ENCODE peak calls at places on chromosomes 11 and 22, in six cellular contexts. L, F, V, S, P and I are unnamed samples.

GRCh38 chr22:37870273-37870672 is 21.1 kb downstream of the EIF3L start:
- DNase-seq in L (no peak), P (no peak), V (no peak), F (no peak), S (no peak), I (no peak)

GRCh38 chr11:68064876-68065275 is 26.1 kb downstream of the TCIRG1 start:
- DNase-seq in V (no peak), F (no peak), P (no peak), S (no peak), L (no peak), I (peak; percentile 55)

GRCh38 chr11:120917536-120918239 is 106.2 kb upstream of the TBCEL start:
- DNase-seq in P (no peak), L (no peak), S (peak; percentile 12), V (no peak), F (no peak), I (no peak)

GRCh38 chr22:24066872-24067271 is 55.8 kb downstream of the CABIN1 start:
- DNase-seq in L (no peak), V (no peak), F (no peak), S (no peak), P (no peak), I (no peak)

GRCh38 chr11:11476499-11476898 is 123.4 kb upstream of the CSNK2A3 start:
- DNase-seq in S (no peak), F (no peak), P (no peak), L (no peak), V (no peak), I (no peak)

GRCh38 chr11:68038718-68039525 is at the start of gene TCIRG1:
- DNase-seq in F (peak; percentile 94), P (peak; percentile 47), V (peak; percentile 79), S (peak; percentile 15), L (peak; percentile 49), I (peak; percentile 88)

GRCh38 chr22:23522642-23523251 is 57.3 kb downstream of the IGLL1 start:
- DNase-seq in L (no peak), P (no peak), F (no peak), S (no peak), V (peak; percentile 36), I (peak; percentile 15)

GRCh38 chr11:60840711-60841430 is 1.0 kb upstream of the CCDC86 start:
- DNase-seq in L (no peak), V (no peak), S (no peak), F (no peak), P (no peak), I (peak; percentile 67)

GRCh38 chr11:7512525-7513209 is 1.1 kb upstream of the PPFIBP2 start:
- DNase-seq in F (peak; percentile 15), V (peak; percentile 13), L (no peak), S (no peak), P (no peak), I (peak; percentile 7)

GRCh38 chr11:65780770-65781151 is at the start of gene AP5B1:
- DNase-seq in P (no peak), V (peak; percentile 35), S (no peak), F (peak; percentile 91), L (no peak), I (peak; percentile 41)

GRCh38 chr11:65779669-65779918 is 1.2 kb downstream of the AP5B1 start:
- DNase-seq in F (no peak), P (no peak), V (no peak), S (no peak), L (no peak), I (no peak)

GRCh38 chr11:65778901-65779668 is 1.7 kb downstream of the AP5B1 start:
- DNase-seq in F (no peak), S (no peak), L (no peak), P (no peak), V (no peak), I (no peak)

GRCh38 chr11:65781152-65781961 is 581 bp upstream of the AP5B1 start:
- DNase-seq in S (no peak), P (no peak), L (no peak), F (peak; percentile 74), V (peak; percentile 35), I (peak; percentile 35)

GRCh38 chr11:65779919-65780769 is 632 bp downstream of the AP5B1 start:
- DNase-seq in L (peak; percentile 64), S (peak; percentile 21), F (peak; percentile 87), P (peak; percentile 70), V (peak; percentile 53), I (peak; percentile 85)
- TF ChIP-seq POLR2A in L (no peak), S (peak; percentile 65), F (peak; percentile 85), P (no peak), V (peak; percentile 19), I (no peak)

DNA sequence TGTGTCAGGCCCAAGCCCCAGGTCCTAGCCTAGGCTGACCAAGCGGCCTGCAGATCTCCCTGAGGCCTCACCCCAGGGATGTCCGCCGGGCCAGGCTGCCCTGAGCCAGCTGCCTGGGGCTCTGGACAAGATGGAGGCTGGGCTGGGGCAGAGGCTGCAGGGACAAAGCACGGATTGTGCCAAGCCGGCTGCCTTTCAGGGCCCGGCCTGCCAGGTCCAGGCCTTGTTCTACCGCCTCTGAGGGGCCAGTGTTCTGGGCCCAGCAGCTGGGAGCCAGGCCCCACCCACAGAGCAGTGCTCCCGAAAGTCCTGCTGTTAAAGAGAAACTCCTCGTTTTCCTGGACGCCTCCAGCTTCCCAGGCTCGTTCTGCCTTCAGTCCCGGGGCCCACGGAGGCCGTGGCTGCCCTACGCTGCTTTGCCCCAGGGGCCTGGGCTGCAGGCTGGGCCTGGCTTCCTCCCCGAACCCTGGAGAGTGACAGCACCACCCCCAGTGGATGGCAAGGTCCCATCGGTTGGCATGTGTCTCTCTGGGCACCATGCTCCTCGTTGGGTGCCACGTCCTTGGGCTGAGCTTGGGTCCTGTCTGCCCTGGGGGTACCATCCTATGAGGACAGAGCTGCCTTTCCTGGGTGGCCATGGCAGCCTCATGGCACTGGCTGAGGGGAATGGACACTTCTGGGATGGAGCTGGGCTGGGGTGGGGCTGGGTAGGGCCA is 7.6 kb downstream of the BRSK2 start:
- DNase-seq in L (no peak), F (no peak), P (no peak), V (no peak), S (no peak), I (no peak)
- H3K9ac ChIP-seq in L (no peak overlapping the region), F (no peak overlapping the region), P (no peak overlapping the region), V (no peak overlapping the region), S (no peak overlapping the region), I (no peak overlapping the region)

DNA sequence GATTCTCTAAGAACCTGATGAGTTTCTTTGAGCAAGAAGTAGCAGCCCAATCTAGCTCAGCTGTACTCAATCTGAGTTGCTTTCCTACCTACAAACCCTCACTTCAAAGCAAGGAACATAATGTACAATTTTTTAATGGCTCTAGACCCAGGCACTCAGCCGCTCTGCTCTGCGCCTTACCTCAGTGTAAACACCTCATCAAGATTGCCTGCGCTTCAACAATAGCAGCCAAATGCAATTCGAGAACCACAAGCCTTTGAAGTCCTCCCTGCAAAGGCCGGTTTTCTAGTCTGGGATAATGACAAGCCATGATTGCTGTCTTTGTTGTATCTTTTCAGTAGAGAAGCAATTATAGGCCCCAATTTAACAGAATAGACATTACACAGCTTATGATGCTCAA is 38.0 kb downstream of the JHY start:
- DNase-seq in P (no peak), V (no peak), F (no peak), L (no peak), S (no peak), I (no peak)
- TF ChIP-seq POLR2AphosphoS5 in P (no peak), V (no peak), F (no peak), L (no peak), S (no peak), I (no peak)

GRCh38 chr11:57640068-57640800 is 9.5 kb downstream of the YPEL4 start:
- DNase-seq in P (no peak), F (no peak), L (no peak), S (no peak), V (no peak), I (no peak)

GRCh38 chr11:57641011-57641410 is 8.7 kb downstream of the YPEL4 start:
- DNase-seq in S (no peak), F (peak; percentile 67), P (no peak), V (no peak), L (no peak), I (no peak)

GRCh38 chr11:57638005-57638760 is 11.5 kb downstream of the YPEL4 start:
- DNase-seq in F (no peak), L (no peak), V (peak; percentile 55), S (no peak), P (peak; percentile 89), I (peak; percentile 80)

GRCh38 chr11:57638811-57639320 is 10.8 kb downstream of the YPEL4 start:
- DNase-seq in V (no peak), F (no peak), S (no peak), P (no peak), L (no peak), I (no peak)

DNA sequence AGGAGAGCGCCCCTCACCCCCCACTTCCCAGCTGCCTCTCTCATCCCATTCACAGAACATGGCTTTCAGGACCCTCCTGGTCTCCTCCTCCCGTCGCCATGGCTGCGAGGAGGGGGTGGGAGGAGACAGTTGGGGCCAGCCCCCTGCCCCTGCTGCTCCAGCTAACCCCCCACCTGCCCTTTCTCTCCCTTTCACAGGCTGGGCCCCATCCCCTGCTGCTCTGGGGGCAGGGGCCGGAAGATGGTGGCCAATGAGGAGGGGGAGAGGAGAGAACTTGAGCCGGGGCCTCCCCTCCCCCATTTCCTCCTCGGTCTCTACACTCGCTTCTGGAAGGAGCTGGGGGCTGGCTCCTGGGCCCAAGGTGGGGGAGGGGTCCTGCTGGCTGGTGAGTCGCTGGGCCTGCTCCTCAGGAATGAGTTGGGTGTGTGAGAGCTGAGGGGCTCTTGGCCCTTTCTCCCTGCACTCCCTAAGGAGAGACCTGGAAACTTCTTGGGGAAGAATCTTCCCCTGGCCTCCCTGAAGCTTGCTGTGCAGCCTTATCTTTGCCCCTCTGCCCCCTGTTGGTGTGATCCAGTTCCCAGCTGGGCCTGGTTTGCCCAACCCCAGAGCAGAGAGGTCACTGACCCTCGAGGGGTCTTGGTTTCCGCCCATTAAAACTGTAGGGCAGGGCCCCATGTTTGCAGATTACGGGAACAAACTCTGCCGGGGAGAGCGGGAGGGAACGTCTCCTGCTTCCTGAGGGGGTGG is 10.2 kb downstream of the YPEL4 start:
- DNase-seq in L (no peak), V (peak; percentile 58), S (no peak), F (no peak), P (peak; percentile 99), I (peak; percentile 42)
- TF ChIP-seq POLR2A in L (no peak), V (no peak), S (no peak), F (no peak), P (peak; percentile 61), I (no peak)

GRCh38 chr11:19368726-19369364 is 128.1 kb upstream of the E2F8 start:
- DNase-seq in V (no peak), S (no peak), F (no peak), L (no peak), P (no peak), I (peak; percentile 45)
- H3K9ac ChIP-seq in V (no peak overlapping the region), S (no peak overlapping the region), F (no peak overlapping the region), L (no peak overlapping the region), P (no peak overlapping the region), I (peak overlapping the region; percentile 58)

DNA sequence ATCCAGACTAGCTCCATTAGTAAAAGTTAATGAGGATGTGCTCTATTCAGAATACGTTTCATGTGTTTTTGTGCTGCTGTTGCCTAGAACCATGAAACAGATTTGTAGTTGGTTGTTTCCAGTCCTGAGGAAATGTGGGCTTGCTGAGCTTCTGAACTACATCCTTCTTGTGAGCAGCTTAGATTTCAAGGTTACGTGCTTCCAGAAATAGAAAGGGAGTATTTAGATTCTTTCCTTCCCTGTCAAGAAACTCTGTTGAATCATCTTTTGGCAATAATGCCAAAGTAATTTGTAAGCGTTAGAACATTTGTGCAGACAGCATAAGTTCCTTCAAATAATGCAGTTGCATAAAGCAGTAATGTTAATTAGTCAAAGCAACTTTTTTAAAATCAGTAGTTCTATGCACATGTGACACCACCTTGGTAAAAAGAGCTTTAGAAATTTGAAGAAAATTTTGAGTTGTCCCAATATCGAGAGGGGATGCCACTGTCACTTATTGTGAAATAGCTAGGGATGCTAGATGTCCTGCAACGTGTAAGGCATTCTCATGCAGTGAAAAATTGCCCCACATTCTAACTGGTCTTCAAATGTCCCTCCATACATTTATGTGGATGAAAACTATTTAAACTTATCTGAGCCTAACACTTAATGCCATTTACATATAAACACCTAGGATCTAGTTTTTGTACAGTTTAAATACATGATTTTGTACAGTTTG is 169.6 kb downstream of the ETS1 start:
- DNase-seq in V (no peak), L (no peak), S (no peak), F (no peak), P (no peak), I (no peak)
- TF ChIP-seq POLR2AphosphoS5 in V (no peak), L (no peak), S (no peak), F (no peak), P (no peak), I (no peak)